ENCODE peak calls at places on chromosomes 5 and 9, in seven cellular contexts. U is OCI-LY7, Y is spleen, D is A673, G is psoas muscle, P is fibroblast of pulmonary artery, E is fibroblast of the aortic adventitia. O is an unnamed sample.

GRCh38 chr5:8418049-8418426 is 549.1 kb downstream of the MTRR start:
- DNase-seq in E (no peak), U (no peak), G (no peak), D (no peak), Y (no peak), P (no peak), O (no peak)

GRCh38 chr5:139684881-139685749 is 37.0 kb downstream of the CXXC5 start:
- DNase-seq in U (no peak), E (no peak), Y (no peak), G (peak), D (no peak), P (no peak), O (no peak)

GRCh38 chr5:170269579-170269978 is 28.0 kb downstream of the LCP2 start:
- DNase-seq in Y (no peak), E (no peak), G (no peak), P (no peak), D (no peak), U (no peak), O (no peak)

GRCh38 chr9:133421615-133422542 is at the start of gene ADAMTS13:
- DNase-seq in P (no peak), U (peak), D (no peak), G (no peak), Y (no peak), E (no peak), O (no peak)

GRCh38 chr9:126613656-126614055 is at the start of gene LMX1B:
- DNase-seq in E (peak), U (no peak), G (peak), D (peak), P (peak), Y (no peak), O (peak)

GRCh38 chr9:37031902-37032301 is 2.2 kb downstream of the PAX5 start:
- DNase-seq in P (no peak), D (no peak), U (peak), Y (no peak), G (no peak), E (no peak), O (no peak)

GRCh38 chr5:133735346-133735745 is 123.0 kb upstream of the FSTL4 start:
- DNase-seq in E (no peak), Y (no peak), U (no peak), P (peak), D (no peak), G (no peak), O (no peak)

GRCh38 chr5:39998518-39998917 is 573.7 kb upstream of the DAB2 start:
- DNase-seq in U (no peak), G (no peak), P (no peak), Y (no peak), D (no peak), E (no peak), O (no peak)

GRCh38 chr5:59158165-59158564 is 575.3 kb downstream of the RAB3C start:
- DNase-seq in G (no peak), P (peak), E (no peak), Y (no peak), U (no peak), D (no peak), O (no peak)

GRCh38 chr9:126915281-126915816 is 767 bp downstream of the RALGPS1 start:
- DNase-seq in P (no peak), G (peak), Y (peak), D (no peak), E (no peak), U (peak), O (peak)

GRCh38 chr9:129170229-129170628 is 7.8 kb downstream of the IER5L start:
- DNase-seq in G (no peak), P (peak), D (no peak), Y (no peak), E (peak), U (no peak), O (no peak)

GRCh38 chr5:69449511-69449910 is 34.6 kb downstream of the MARVELD2 start:
- DNase-seq in Y (no peak), D (no peak), U (no peak), G (no peak), E (no peak), P (no peak), O (no peak)

GRCh38 chr5:99587983-99588382 is 659.2 kb upstream of the CHD1 start:
- DNase-seq in Y (no peak), P (no peak), U (no peak), E (no peak), G (no peak), D (no peak), O (no peak)

GRCh38 chr5:82396871-82397514 is 118.8 kb upstream of the RPS23 start:
- DNase-seq in D (no peak), Y (no peak), P (peak), G (peak), U (no peak), E (peak), O (no peak)

GRCh38 chr5:142955628-142956027 is 185.5 kb downstream of the ARHGAP26 start:
- DNase-seq in Y (no peak), D (no peak), P (peak), E (peak), U (no peak), G (no peak), O (no peak)

GRCh38 chr5:88883059-88883565 is at the start of gene MEF2C:
- DNase-seq in P (peak), G (peak), Y (peak), E (peak), U (peak), D (peak), O (peak)

GRCh38 chr9:88740844-88741243 is 205.9 kb downstream of the NXNL2 start:
- DNase-seq in P (no peak), D (no peak), U (no peak), Y (no peak), G (no peak), E (no peak), O (no peak)

GRCh38 chr5:159936686-159937329 is 20.5 kb downstream of the ADRA1B start:
- DNase-seq in G (no peak), U (no peak), E (no peak), Y (no peak), P (peak), D (no peak), O (no peak)

GRCh38 chr5:133361922-133362321 is 250.4 kb downstream of the FSTL4 start:
- DNase-seq in Y (no peak), P (no peak), D (no peak), U (no peak), E (peak), G (no peak), O (no peak)

GRCh38 chr9:93952784-93953491 is 2.2 kb downstream of the BARX1 start:
- DNase-seq in U (no peak), E (no peak), D (no peak), G (no peak), Y (no peak), P (no peak), O (no peak)

GRCh38 chr5:116964438-116964837 is 389.8 kb upstream of the SEMA6A start:
- DNase-seq in G (no peak), P (no peak), E (no peak), Y (no peak), U (no peak), D (no peak), O (no peak)

GRCh38 chr9:137044502-137045177 is 1.3 kb downstream of the NPDC1 start:
- DNase-seq in E (no peak), D (no peak), G (no peak), P (no peak), U (no peak), Y (no peak), O (no peak)
- H3K4me3 ChIP-seq in E (peak), D (peak), G (peak), P (peak), U (no peak), Y (peak), O (peak)

GRCh38 chr9:116490321-116490720 is 196.8 kb upstream of the TRIM32 start:
- DNase-seq in E (peak), D (no peak), P (peak), G (no peak), U (no peak), Y (no peak), O (no peak)

GRCh38 chr9:116493183-116493582 is 193.9 kb upstream of the TRIM32 start:
- DNase-seq in D (no peak), G (no peak), P (no peak), Y (no peak), E (peak), U (no peak), O (no peak)

GRCh38 chr9:116491659-116492058 is 195.4 kb upstream of the TRIM32 start:
- DNase-seq in D (no peak), P (no peak), U (no peak), G (no peak), Y (no peak), E (peak), O (no peak)

GRCh38 chr9:116488373-116488772 is 198.7 kb upstream of the TRIM32 start:
- DNase-seq in D (no peak), E (no peak), G (no peak), Y (no peak), P (no peak), U (no peak), O (no peak)

GRCh38 chr9:116491219-116491618 is 195.9 kb upstream of the TRIM32 start:
- DNase-seq in Y (no peak), G (no peak), U (no peak), E (peak), D (peak), P (peak), O (no peak)
- TF ChIP-seq CTCF in Y (no peak), G (no peak), U (no peak), E (no peak), D (peak), P (no peak), O (no peak)

GRCh38 chr9:83698976-83699585 is 8.7 kb downstream of the UBQLN1 start:
- DNase-seq in P (no peak), U (no peak), E (no peak), Y (no peak), D (no peak), G (no peak), O (no peak)
- H3K4me3 ChIP-seq in P (no peak), U (peak), E (no peak), Y (no peak), D (no peak), G (peak), O (no peak)

DNA sequence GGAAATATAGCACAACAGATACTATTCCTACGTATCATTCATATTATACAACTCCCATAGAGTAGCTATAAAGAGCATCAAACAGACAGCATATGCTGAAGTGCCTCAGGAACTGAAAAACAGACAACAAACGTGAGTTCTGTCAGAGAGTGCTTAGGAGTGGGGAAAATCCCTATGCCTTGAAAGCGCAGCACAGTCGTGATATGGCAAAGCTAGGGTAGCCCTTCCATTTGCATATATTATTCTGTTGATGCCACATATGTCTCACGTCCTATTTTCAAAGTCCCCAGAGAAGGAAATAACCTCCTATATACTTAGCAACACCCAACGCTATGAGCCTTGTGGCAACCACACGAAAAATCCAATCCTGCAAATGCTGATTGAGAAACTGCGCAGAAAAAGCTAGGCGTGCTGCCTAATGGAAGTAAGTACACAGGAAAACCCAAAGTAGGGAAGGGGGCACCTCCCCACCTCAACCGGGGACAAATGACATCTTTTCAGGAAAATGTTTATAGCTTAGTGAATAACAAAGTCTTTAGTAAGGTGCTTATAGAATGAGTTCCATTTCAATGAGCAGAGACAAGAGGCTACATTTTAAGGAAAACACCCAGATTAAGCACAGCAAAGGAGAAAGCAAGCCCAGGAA is 105.1 kb downstream of the MED10 start:
- DNase-seq in P (no peak), Y (no peak), G (no peak), U (no peak), D (no peak), E (no peak), O (no peak)
- TF ChIP-seq CTCF in P (no peak), Y (no peak), G (no peak), U (no peak), D (no peak), E (no peak), O (no peak)

GRCh38 chr9:13569706-13570423 is 290.4 kb upstream of the MPDZ start:
- DNase-seq in D (no peak), U (no peak), G (no peak), E (peak), P (peak), Y (no peak), O (no peak)
- H3K4me3 ChIP-seq in D (no peak), U (no peak), G (no peak), E (no peak), P (no peak), Y (no peak), O (no peak)

GRCh38 chr5:939368-939767 is 46.7 kb downstream of the TRIP13 start:
- DNase-seq in G (no peak), Y (no peak), P (no peak), E (no peak), D (no peak), U (no peak), O (no peak)
- TF ChIP-seq CTCF in G (no peak), Y (no peak), P (no peak), E (no peak), D (no peak), U (no peak), O (no peak)

DNA sequence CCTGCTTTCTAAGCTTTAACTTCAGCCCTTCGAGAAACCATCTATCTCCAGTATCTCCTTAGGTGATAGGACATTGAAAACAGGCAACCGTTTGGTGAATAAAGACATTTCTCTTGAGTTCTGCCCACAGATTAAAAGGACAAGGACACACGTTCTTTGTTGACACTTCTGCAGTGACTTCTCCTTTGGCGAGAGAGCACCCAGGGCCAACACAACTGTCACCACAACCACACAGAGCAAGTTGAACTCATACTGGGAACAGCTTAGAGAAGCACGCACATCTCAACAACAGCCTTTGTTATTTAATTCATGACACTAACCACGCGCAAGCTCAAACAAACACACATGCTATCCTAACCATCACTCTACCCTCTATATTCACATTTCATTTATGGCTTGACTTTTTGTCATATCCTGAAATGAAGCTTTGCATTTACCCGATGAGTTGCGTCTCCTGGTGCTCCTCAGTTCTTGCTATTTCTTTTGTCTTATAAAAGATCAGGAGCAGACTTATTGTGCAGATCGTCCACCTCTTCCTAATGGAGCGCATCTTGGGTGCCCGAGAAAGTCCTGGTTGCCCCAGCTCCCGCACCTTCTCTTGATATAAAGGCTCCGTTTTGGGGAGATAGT is 561 bp downstream of the ST8SIA4 start:
- DNase-seq in P (no peak), G (no peak), Y (peak), U (no peak), D (no peak), E (no peak), O (no peak)
- H3K4me3 ChIP-seq in P (peak), G (peak), Y (peak), U (peak), D (peak), E (peak), O (no peak)